ENCODE peak calls at places on chromosomes 16 and 17, in nine cellular contexts. R is GM23248, Z is neural progenitor cell, P is SK-N-SH, W is HCT116, D is MM.1S, Q is OCI-LY7, C is hepatocyte, V is PC-3. Y is an unnamed sample.

GRCh38 chr16:75550211-75550662 is 5.8 kb downstream of the TMEM231 start:
- DNase-seq in C (peak), P (no peak), R (peak), W (no peak), Z (peak), D (peak), Q (peak), V (peak), Y (peak)

GRCh38 chr16:83606486-83607030 is 201.2 kb upstream of the HSBP1 start:
- DNase-seq in W (peak), Q (peak), Z (no peak), P (no peak), C (peak), R (no peak), D (no peak), V (no peak), Y (peak)

GRCh38 chr17:13931752-13932477 is 137.4 kb upstream of the COX10 start:
- DNase-seq in Q (peak), C (no peak), P (no peak), V (peak), R (peak), Z (no peak), D (no peak), W (no peak), Y (peak)

GRCh38 chr16:21589551-21589950 is 9.8 kb upstream of the METTL9 start:
- DNase-seq in D (no peak), V (no peak), R (no peak), Z (no peak), Q (no peak), W (no peak), C (no peak), P (no peak), Y (no peak)

GRCh38 chr17:58969612-58970011 is 137.1 kb downstream of the TRIM37 start:
- DNase-seq in Z (no peak), P (no peak), W (no peak), R (no peak), D (no peak), Q (no peak), V (no peak), C (no peak), Y (no peak)

GRCh38 chr16:57670206-57670605 is 2.1 kb downstream of the ADGRG3 start:
- DNase-seq in D (no peak), P (no peak), W (no peak), Q (no peak), Z (no peak), R (no peak), V (no peak), C (no peak), Y (no peak)

GRCh38 chr16:71867934-71868333 is 16.0 kb downstream of the ZNF821 start:
- DNase-seq in Z (no peak), W (no peak), R (no peak), C (no peak), D (no peak), Q (no peak), V (no peak), P (no peak), Y (peak)

GRCh38 chr17:45436161-45436560 is 3.5 kb upstream of the ARHGAP27 start:
- DNase-seq in Q (no peak), C (no peak), P (peak), R (no peak), V (peak), Z (no peak), D (no peak), W (no peak), Y (no peak)

GRCh38 chr17:57601328-57601727 is 143.8 kb downstream of the CCDC182 start:
- DNase-seq in Z (no peak), W (no peak), C (no peak), R (no peak), D (no peak), Q (no peak), V (no peak), P (no peak), Y (no peak)

GRCh38 chr17:69609495-69610315 is 195.2 kb downstream of the MAP2K6 start:
- DNase-seq in W (peak), Z (peak), P (no peak), V (peak), D (no peak), R (peak), C (peak), Q (no peak), Y (peak)
- H3K27ac ChIP-seq in W (no peak), Z (no peak), P (peak), V (peak), D (no peak), R (peak), C (peak), Q (no peak), Y (no peak)

DNA sequence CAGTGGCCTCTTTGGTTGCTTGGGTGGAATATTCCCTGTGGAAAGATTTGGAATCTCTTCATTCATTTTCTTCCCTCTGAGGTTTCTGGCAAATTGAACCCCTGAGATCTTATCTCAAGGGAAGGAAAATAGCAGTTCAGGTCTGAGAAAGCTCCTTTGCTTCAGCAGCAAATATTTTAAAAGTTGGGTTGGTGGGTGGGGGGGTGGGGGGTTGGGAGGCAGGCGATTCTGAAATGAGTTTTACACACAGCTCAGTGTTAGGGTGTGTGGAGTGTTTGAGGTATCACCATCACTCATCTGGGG is 6.9 kb downstream of the TBX2 start:
- DNase-seq in D (no peak), C (no peak), P (no peak), Q (no peak), Z (no peak), R (no peak), W (no peak), V (no peak), Y (no peak)
- H3K4me3 ChIP-seq in D (no peak), C (no peak), P (no peak), Q (no peak), Z (no peak), R (no peak), W (no peak), V (no peak), Y (no peak)

GRCh38 chr17:37124825-37125181 is 176.0 kb downstream of the AATF start:
- DNase-seq in V (no peak), Z (no peak), P (no peak), W (no peak), Q (no peak), D (no peak), R (no peak), C (no peak), Y (no peak)
- TF ChIP-seq EZH2phosphoT487 in V (no peak), Z (no peak), P (no peak), W (no peak), Q (no peak), D (no peak), R (no peak), C (no peak), Y (no peak)

DNA sequence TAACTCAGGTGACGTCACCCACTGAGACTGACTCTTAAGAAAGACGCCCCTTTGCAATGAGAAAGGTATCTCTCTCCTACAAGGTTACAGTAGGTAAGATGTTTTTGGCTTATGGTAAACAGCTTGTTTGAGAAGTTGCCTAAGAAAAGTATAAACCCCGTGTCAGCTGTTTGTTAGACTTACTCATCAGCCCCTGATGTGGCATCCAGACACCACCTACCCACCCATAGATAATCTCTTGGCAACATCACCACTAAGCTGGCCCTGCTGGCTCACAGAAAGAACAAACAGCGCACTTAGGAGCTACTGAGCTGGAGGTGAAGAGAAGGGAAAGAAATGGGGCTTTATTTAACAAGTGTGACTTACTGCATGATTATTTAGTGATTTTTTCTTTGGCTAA is 121.0 kb downstream of the PARN start:
- DNase-seq in C (no peak), P (no peak), Z (no peak), R (peak), D (no peak), V (peak), Q (no peak), W (no peak), Y (no peak)
- H3K27ac ChIP-seq in C (peak), P (no peak), Z (no peak), R (peak), D (no peak), V (peak), Q (no peak), W (no peak), Y (peak)

GRCh38 chr16:17014484-17015121 is 456.2 kb downstream of the XYLT1 start:
- DNase-seq in W (no peak), C (no peak), V (no peak), Q (no peak), Z (no peak), D (no peak), R (no peak), P (no peak), Y (no peak)
- H3K4me3 ChIP-seq in W (no peak), C (no peak), V (no peak), Q (no peak), Z (no peak), D (no peak), R (no peak), P (no peak), Y (no peak)

GRCh38 chr16:67213197-67214019 is 13.5 kb upstream of the TMEM208 start:
- DNase-seq in Q (no peak), R (no peak), W (no peak), Z (no peak), V (no peak), P (no peak), D (no peak), C (no peak), Y (no peak)

GRCh38 chr16:67212766-67213165 is 13.8 kb downstream of the ELMO3 start:
- DNase-seq in P (no peak), V (peak), R (no peak), W (no peak), C (no peak), Q (no peak), D (no peak), Z (no peak), Y (no peak)

GRCh38 chr16:67211674-67212073 is 12.7 kb downstream of the ELMO3 start:
- DNase-seq in W (no peak), D (no peak), Z (no peak), R (no peak), V (no peak), P (no peak), C (no peak), Q (no peak), Y (no peak)

GRCh38 chr16:67216612-67217490 is 10.1 kb upstream of the TMEM208 start:
- DNase-seq in Z (no peak), P (peak), R (peak), V (no peak), C (no peak), D (no peak), W (no peak), Q (no peak), Y (no peak)

DNA sequence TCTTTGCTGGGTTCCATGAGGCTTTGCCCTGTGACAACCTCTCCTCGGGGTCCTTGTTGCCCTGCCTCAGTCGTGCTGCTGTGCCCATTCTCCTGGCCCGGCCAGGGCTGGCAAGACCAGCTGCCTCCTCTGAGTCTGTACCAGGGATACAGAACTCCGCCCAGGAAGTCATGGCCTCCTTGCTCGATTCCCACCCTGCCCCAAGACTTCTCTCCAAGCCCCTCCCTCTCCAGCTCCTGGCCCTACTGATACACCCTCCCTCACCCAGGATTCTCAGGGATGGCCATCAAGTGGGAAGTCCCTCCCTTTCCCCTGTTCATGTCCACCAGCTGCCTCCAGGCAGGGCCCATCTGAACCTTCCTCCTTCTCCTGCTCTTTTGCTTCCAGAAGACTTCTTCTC is 11.2 kb upstream of the TMEM208 start:
- DNase-seq in V (no peak), W (no peak), Z (no peak), C (no peak), Q (no peak), R (no peak), P (no peak), D (no peak), Y (no peak)
- TF ChIP-seq EZH2phosphoT487 in V (no peak), W (no peak), Z (no peak), C (no peak), Q (no peak), R (no peak), P (no peak), D (no peak), Y (no peak)

Y was measured in GM23338.